ENCODE peak calls at places on chromosome 5, in nine cellular contexts. One of them, this sample, is unnamed.

GRCh38 chr5:7018144-7018543 is 304.9 kb downstream of the TENT4A start:
- DNase-seq in kidney: no peak
- DNase-seq in body of pancreas: no peak
- DNase-seq in GM23338: no peak
- DNase-seq in mesenchymal stem cell: no peak
- DNase-seq in CD4-positive, alpha-beta memory T cell: no peak
- DNase-seq in sigmoid colon: no peak
- DNase-seq in effector memory CD4-positive, alpha-beta T cell: no peak
- DNase-seq in HL-60: no peak
- DNase-seq in this sample: no peak

GRCh38 chr5:43150075-43150474 is 29.4 kb downstream of the ZNF131 start:
- DNase-seq in sigmoid colon: no peak
- DNase-seq in CD4-positive, alpha-beta memory T cell: no peak
- DNase-seq in HL-60: no peak
- DNase-seq in body of pancreas: no peak
- DNase-seq in kidney: no peak
- DNase-seq in GM23338: no peak
- DNase-seq in mesenchymal stem cell: no peak
- DNase-seq in effector memory CD4-positive, alpha-beta T cell: no peak
- DNase-seq in this sample: no peak

GRCh38 chr5:2432070-2432920 is 319.2 kb downstream of the IRX2 start:
- DNase-seq in kidney: no peak
- DNase-seq in mesenchymal stem cell: no peak
- DNase-seq in effector memory CD4-positive, alpha-beta T cell: no peak
- DNase-seq in CD4-positive, alpha-beta memory T cell: no peak
- DNase-seq in GM23338: no peak
- DNase-seq in sigmoid colon: no peak
- DNase-seq in body of pancreas: no peak
- DNase-seq in HL-60: no peak
- DNase-seq in this sample: no peak

GRCh38 chr5:73890569-73890968 is 264.6 kb downstream of the ARHGEF28 start:
- DNase-seq in effector memory CD4-positive, alpha-beta T cell: no peak
- DNase-seq in kidney: no peak
- DNase-seq in mesenchymal stem cell: no peak
- DNase-seq in body of pancreas: no peak
- DNase-seq in CD4-positive, alpha-beta memory T cell: no peak
- DNase-seq in GM23338: no peak
- DNase-seq in HL-60: no peak
- DNase-seq in sigmoid colon: no peak
- DNase-seq in this sample: no peak

GRCh38 chr5:16791036-16791705 is 144.9 kb downstream of the MYO10 start:
- DNase-seq in GM23338: peak
- DNase-seq in sigmoid colon: no peak
- DNase-seq in HL-60: peak
- DNase-seq in mesenchymal stem cell: peak
- DNase-seq in kidney: no peak
- DNase-seq in effector memory CD4-positive, alpha-beta T cell: no peak
- DNase-seq in CD4-positive, alpha-beta memory T cell: no peak
- DNase-seq in body of pancreas: peak
- DNase-seq in this sample: peak

GRCh38 chr5:65854931-65855330 is 71.4 kb upstream of the ERBIN start:
- DNase-seq in mesenchymal stem cell: no peak
- DNase-seq in effector memory CD4-positive, alpha-beta T cell: no peak
- DNase-seq in GM23338: no peak
- DNase-seq in HL-60: no peak
- DNase-seq in sigmoid colon: no peak
- DNase-seq in CD4-positive, alpha-beta memory T cell: no peak
- DNase-seq in kidney: no peak
- DNase-seq in body of pancreas: no peak
- DNase-seq in this sample: no peak

GRCh38 chr5:59652449-59652848 is 241.1 kb downstream of the PDE4D start:
- DNase-seq in GM23338: no peak
- DNase-seq in sigmoid colon: no peak
- DNase-seq in kidney: no peak
- DNase-seq in mesenchymal stem cell: no peak
- DNase-seq in CD4-positive, alpha-beta memory T cell: no peak
- DNase-seq in HL-60: no peak
- DNase-seq in effector memory CD4-positive, alpha-beta T cell: no peak
- DNase-seq in body of pancreas: no peak
- DNase-seq in this sample: no peak

GRCh38 chr5:81750308-81751008 is 439 bp downstream of the SSBP2 start:
- DNase-seq in body of pancreas: peak
- DNase-seq in kidney: no peak
- DNase-seq in mesenchymal stem cell: no peak
- DNase-seq in GM23338: peak
- DNase-seq in HL-60: no peak
- DNase-seq in effector memory CD4-positive, alpha-beta T cell: no peak
- DNase-seq in CD4-positive, alpha-beta memory T cell: peak
- DNase-seq in sigmoid colon: no peak
- DNase-seq in this sample: peak

GRCh38 chr5:35651002-35651756 is 33.5 kb downstream of the SPEF2 start:
- DNase-seq in body of pancreas: peak
- DNase-seq in effector memory CD4-positive, alpha-beta T cell: peak
- DNase-seq in GM23338: peak
- DNase-seq in kidney: no peak
- DNase-seq in mesenchymal stem cell: peak
- DNase-seq in CD4-positive, alpha-beta memory T cell: peak
- DNase-seq in sigmoid colon: no peak
- DNase-seq in HL-60: peak
- DNase-seq in this sample: peak

GRCh38 chr5:140311011-140311467 is 8.1 kb upstream of the PFDN1 start:
- DNase-seq in effector memory CD4-positive, alpha-beta T cell: no peak
- DNase-seq in body of pancreas: no peak
- DNase-seq in HL-60: no peak
- DNase-seq in kidney: no peak
- DNase-seq in sigmoid colon: no peak
- DNase-seq in GM23338: no peak
- DNase-seq in mesenchymal stem cell: peak
- DNase-seq in CD4-positive, alpha-beta memory T cell: no peak
- DNase-seq in this sample: no peak
- H3K27ac ChIP-seq in effector memory CD4-positive, alpha-beta T cell: no peak
- H3K27ac ChIP-seq in body of pancreas: no peak
- H3K27ac ChIP-seq in HL-60: no peak
- H3K27ac ChIP-seq in kidney: no peak
- H3K27ac ChIP-seq in sigmoid colon: peak
- H3K27ac ChIP-seq in GM23338: no peak
- H3K27ac ChIP-seq in mesenchymal stem cell: peak
- H3K27ac ChIP-seq in CD4-positive, alpha-beta memory T cell: no peak
- H3K27ac ChIP-seq in this sample: no peak

DNA sequence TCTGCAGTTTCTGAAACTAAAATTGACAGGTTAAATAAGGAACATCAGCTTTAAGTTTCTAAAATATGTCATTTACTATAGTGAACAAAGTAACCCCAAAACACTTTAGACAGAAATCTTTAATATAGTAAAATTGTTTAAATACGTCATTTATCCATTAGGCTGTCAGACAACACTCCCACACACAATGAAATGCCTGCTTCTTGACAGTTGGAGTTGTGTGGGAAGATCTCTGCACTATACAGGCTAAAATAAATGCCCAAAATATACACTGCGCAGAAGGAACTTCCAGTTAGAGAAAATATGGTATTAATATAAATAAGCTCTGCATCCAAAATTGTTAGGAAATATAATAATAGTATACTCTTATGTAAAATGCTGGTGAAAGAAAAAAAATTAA is 794.4 kb downstream of the CDH18 start:
- DNase-seq in CD4-positive, alpha-beta memory T cell: no peak
- DNase-seq in GM23338: no peak
- DNase-seq in mesenchymal stem cell: no peak
- DNase-seq in body of pancreas: no peak
- DNase-seq in HL-60: no peak
- DNase-seq in kidney: no peak
- DNase-seq in effector memory CD4-positive, alpha-beta T cell: no peak
- DNase-seq in sigmoid colon: no peak
- DNase-seq in this sample: no peak
- H3K4me3 ChIP-seq in CD4-positive, alpha-beta memory T cell: no peak
- H3K4me3 ChIP-seq in GM23338: no peak
- H3K4me3 ChIP-seq in mesenchymal stem cell: no peak
- H3K4me3 ChIP-seq in body of pancreas: no peak
- H3K4me3 ChIP-seq in HL-60: no peak
- H3K4me3 ChIP-seq in kidney: no peak
- H3K4me3 ChIP-seq in effector memory CD4-positive, alpha-beta T cell: no peak
- H3K4me3 ChIP-seq in sigmoid colon: no peak
- H3K4me3 ChIP-seq in this sample: no peak

GRCh38 chr5:151758430-151759241 is at the start of gene ATOX1:
- DNase-seq in body of pancreas: peak
- DNase-seq in mesenchymal stem cell: peak
- DNase-seq in kidney: peak
- DNase-seq in GM23338: peak
- DNase-seq in HL-60: peak
- DNase-seq in sigmoid colon: peak
- DNase-seq in effector memory CD4-positive, alpha-beta T cell: peak
- DNase-seq in CD4-positive, alpha-beta memory T cell: peak
- DNase-seq in this sample: peak

GRCh38 chr5:151755383-151755782 is 3.0 kb downstream of the ATOX1 start:
- DNase-seq in body of pancreas: peak
- DNase-seq in HL-60: no peak
- DNase-seq in sigmoid colon: no peak
- DNase-seq in GM23338: no peak
- DNase-seq in effector memory CD4-positive, alpha-beta T cell: no peak
- DNase-seq in CD4-positive, alpha-beta memory T cell: no peak
- DNase-seq in kidney: no peak
- DNase-seq in mesenchymal stem cell: no peak
- DNase-seq in this sample: no peak

GRCh38 chr5:151757233-151758140 is 944 bp downstream of the ATOX1 start:
- DNase-seq in body of pancreas: no peak
- DNase-seq in HL-60: peak
- DNase-seq in effector memory CD4-positive, alpha-beta T cell: peak
- DNase-seq in mesenchymal stem cell: peak
- DNase-seq in GM23338: peak
- DNase-seq in CD4-positive, alpha-beta memory T cell: peak
- DNase-seq in kidney: no peak
- DNase-seq in sigmoid colon: no peak
- DNase-seq in this sample: no peak

DNA sequence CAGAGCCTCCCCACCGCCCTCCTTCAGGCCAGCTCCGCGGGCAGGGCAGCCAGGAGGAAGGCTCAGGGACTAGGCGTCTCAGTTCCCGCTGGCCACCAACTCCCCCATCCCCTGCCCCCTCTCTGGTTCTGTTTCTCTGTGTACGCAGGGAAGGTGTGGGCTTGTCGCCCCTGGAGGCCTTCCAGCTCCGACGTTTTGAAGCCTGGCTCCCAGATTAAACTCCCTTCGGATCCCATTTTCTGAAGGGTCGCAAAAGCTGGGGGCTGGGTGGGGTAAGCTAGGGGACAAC is 346 bp downstream of the ATOX1 start:
- DNase-seq in GM23338: no peak
- DNase-seq in kidney: no peak
- DNase-seq in CD4-positive, alpha-beta memory T cell: no peak
- DNase-seq in sigmoid colon: peak
- DNase-seq in mesenchymal stem cell: no peak
- DNase-seq in HL-60: peak
- DNase-seq in effector memory CD4-positive, alpha-beta T cell: no peak
- DNase-seq in body of pancreas: peak
- DNase-seq in this sample: peak
- H3K27ac ChIP-seq in GM23338: no peak
- H3K27ac ChIP-seq in kidney: peak
- H3K27ac ChIP-seq in CD4-positive, alpha-beta memory T cell: peak
- H3K27ac ChIP-seq in sigmoid colon: peak
- H3K27ac ChIP-seq in mesenchymal stem cell: no peak
- H3K27ac ChIP-seq in HL-60: peak
- H3K27ac ChIP-seq in effector memory CD4-positive, alpha-beta T cell: peak
- H3K27ac ChIP-seq in body of pancreas: peak
- H3K27ac ChIP-seq in this sample: peak

GRCh38 chr5:156411-157072 is 34.8 kb upstream of the LRRC14B start:
- DNase-seq in HL-60: no peak
- DNase-seq in effector memory CD4-positive, alpha-beta T cell: no peak
- DNase-seq in sigmoid colon: peak
- DNase-seq in GM23338: no peak
- DNase-seq in CD4-positive, alpha-beta memory T cell: no peak
- DNase-seq in kidney: peak
- DNase-seq in body of pancreas: no peak
- DNase-seq in mesenchymal stem cell: no peak
- DNase-seq in this sample: no peak

GRCh38 chr5:153256-153655 is 38.0 kb upstream of the LRRC14B start:
- DNase-seq in HL-60: no peak
- DNase-seq in GM23338: no peak
- DNase-seq in kidney: peak
- DNase-seq in mesenchymal stem cell: no peak
- DNase-seq in body of pancreas: no peak
- DNase-seq in effector memory CD4-positive, alpha-beta T cell: no peak
- DNase-seq in sigmoid colon: no peak
- DNase-seq in CD4-positive, alpha-beta memory T cell: no peak
- DNase-seq in this sample: no peak

GRCh38 chr5:154236-154635 is 37.1 kb upstream of the LRRC14B start:
- DNase-seq in effector memory CD4-positive, alpha-beta T cell: no peak
- DNase-seq in body of pancreas: no peak
- DNase-seq in kidney: peak
- DNase-seq in sigmoid colon: no peak
- DNase-seq in GM23338: no peak
- DNase-seq in mesenchymal stem cell: no peak
- DNase-seq in HL-60: no peak
- DNase-seq in CD4-positive, alpha-beta memory T cell: no peak
- DNase-seq in this sample: peak

GRCh38 chr5:155651-156410 is 35.5 kb upstream of the LRRC14B start:
- DNase-seq in GM23338: no peak
- DNase-seq in HL-60: no peak
- DNase-seq in sigmoid colon: peak
- DNase-seq in CD4-positive, alpha-beta memory T cell: no peak
- DNase-seq in mesenchymal stem cell: no peak
- DNase-seq in body of pancreas: no peak
- DNase-seq in effector memory CD4-positive, alpha-beta T cell: no peak
- DNase-seq in kidney: peak
- DNase-seq in this sample: peak

DNA sequence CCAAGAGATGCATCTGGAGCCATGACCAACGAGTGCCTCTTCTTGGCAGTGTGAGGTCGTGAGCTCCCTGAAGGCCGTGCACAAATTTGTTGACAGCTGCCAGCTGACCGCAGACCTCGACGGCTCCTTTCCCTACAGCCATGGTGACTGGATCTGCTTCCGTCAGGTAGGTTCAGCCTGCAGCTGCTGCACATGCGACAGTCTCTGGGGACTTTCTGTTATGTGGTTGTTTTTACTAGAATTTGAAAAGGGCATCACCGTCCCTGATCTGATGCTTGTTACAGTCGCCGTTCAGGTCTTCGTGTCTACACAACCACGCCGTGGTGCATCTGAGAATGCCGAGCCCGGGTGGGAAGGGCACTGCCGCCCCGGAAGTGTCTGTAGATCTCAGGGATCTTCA is 36.5 kb upstream of the LRRC14B start:
- DNase-seq in HL-60: no peak
- DNase-seq in body of pancreas: no peak
- DNase-seq in CD4-positive, alpha-beta memory T cell: no peak
- DNase-seq in sigmoid colon: no peak
- DNase-seq in effector memory CD4-positive, alpha-beta T cell: no peak
- DNase-seq in GM23338: no peak
- DNase-seq in kidney: peak
- DNase-seq in mesenchymal stem cell: no peak
- DNase-seq in this sample: peak
- H3K4me3 ChIP-seq in HL-60: no peak
- H3K4me3 ChIP-seq in body of pancreas: no peak
- H3K4me3 ChIP-seq in CD4-positive, alpha-beta memory T cell: no peak
- H3K4me3 ChIP-seq in sigmoid colon: no peak
- H3K4me3 ChIP-seq in effector memory CD4-positive, alpha-beta T cell: no peak
- H3K4me3 ChIP-seq in GM23338: no peak
- H3K4me3 ChIP-seq in kidney: no peak
- H3K4me3 ChIP-seq in mesenchymal stem cell: no peak
- H3K4me3 ChIP-seq in this sample: peak

This sample was measured in SJCRH30.